ENCODE peak calls at places on chromosome 4, in ten cellular contexts. C, M, F, E, R, X, I, O, D and J are unnamed samples.

GRCh38 chr4:185716008-185716976 is 95.7 kb downstream of the SORBS2 start:
- DNase-seq in R (no peak), I (no peak), M (no peak), D (no peak), F (no peak), X (no peak), E (no peak), O (no peak), C (no peak), J (no peak)

GRCh38 chr4:185510803-185511202 is 24.5 kb downstream of the PDLIM3 start:
- DNase-seq in I (no peak), X (no peak), C (no peak), E (no peak), M (no peak), R (no peak), D (no peak), O (no peak), F (no peak), J (no peak)

GRCh38 chr4:3199661-3200422 is 49.1 kb upstream of the MSANTD1 start:
- DNase-seq in M (no peak), I (peak; percentile 80), D (no peak), O (no peak), C (no peak), X (no peak), F (peak; percentile 59), E (no peak), R (no peak), J (no peak)

GRCh38 chr4:138087181-138087714 is 154.9 kb downstream of the SLC7A11 start:
- DNase-seq in C (no peak), F (no peak), O (no peak), M (no peak), I (no peak), E (no peak), X (no peak), D (no peak), R (no peak), J (no peak)

GRCh38 chr4:140237616-140238352 is 83.8 kb upstream of the MAML3 start:
- DNase-seq in C (peak; percentile 70), D (peak; percentile 89), O (no peak), X (no peak), M (no peak), F (peak; percentile 87), R (no peak), E (no peak), I (peak; percentile 86), J (peak; percentile 58)

GRCh38 chr4:96073446-96073845 is 233.6 kb downstream of the PDHA2 start:
- DNase-seq in X (no peak), I (no peak), D (no peak), R (no peak), F (no peak), M (no peak), E (no peak), O (no peak), C (no peak), J (no peak)

GRCh38 chr4:10179957-10180602 is 63.5 kb upstream of the WDR1 start:
- DNase-seq in X (no peak), D (no peak), I (no peak), F (peak; percentile 70), M (no peak), R (no peak), C (peak; percentile 43), E (no peak), O (no peak), J (no peak)

GRCh38 chr4:141797966-141798365 is 161.6 kb downstream of the IL15 start:
- DNase-seq in F (no peak), M (no peak), X (no peak), R (no peak), I (no peak), E (no peak), D (no peak), C (peak; percentile 62), O (no peak), J (no peak)

GRCh38 chr4:88792268-88792781 is 94.7 kb upstream of the NAP1L5 start:
- DNase-seq in M (no peak), F (peak; percentile 67), I (no peak), R (no peak), E (no peak), D (no peak), O (no peak), C (peak; percentile 87), X (no peak), J (no peak)

GRCh38 chr4:2761035-2761923 is 5.1 kb upstream of the TNIP2 start:
- DNase-seq in I (peak; percentile 35), X (no peak), R (no peak), C (no peak), O (peak; percentile 26), F (no peak), D (peak; percentile 61), E (no peak), M (no peak), J (no peak)

GRCh38 chr4:16750216-16750615 is 148.2 kb downstream of the LDB2 start:
- DNase-seq in M (no peak), I (no peak), E (no peak), D (no peak), C (no peak), O (no peak), X (no peak), R (no peak), F (no peak), J (no peak)

GRCh38 chr4:119135721-119136121 is at the start of gene MYOZ2:
- DNase-seq in R (no peak), X (no peak), E (no peak), F (no peak), M (no peak), O (no peak), I (no peak), D (peak; percentile 61), C (peak; percentile 26), J (no peak)

GRCh38 chr4:56530269-56531148 is 24.9 kb downstream of the ARL9 start:
- DNase-seq in I (peak; percentile 89), F (no peak), X (peak; percentile 64), M (no peak), D (peak; percentile 72), C (peak; percentile 89), E (no peak), R (peak; percentile 84), O (peak; percentile 90), J (peak; percentile 66)

GRCh38 chr4:102610007-102610406 is 108.8 kb downstream of the NFKB1 start:
- DNase-seq in I (no peak), X (no peak), E (no peak), R (no peak), D (peak; percentile 18), M (no peak), O (no peak), C (peak; percentile 27), F (no peak), J (no peak)

GRCh38 chr4:77593993-77594392 is 11.6 kb upstream of the CXCL13 start:
- DNase-seq in D (no peak), F (no peak), M (no peak), X (no peak), I (no peak), E (no peak), O (no peak), R (no peak), C (no peak), J (no peak)

GRCh38 chr4:189092596-189092995 is 848.1 kb upstream of the FRG1 start:
- DNase-seq in F (no peak), X (no peak), C (peak; percentile 21), O (no peak), R (no peak), E (no peak), I (no peak), D (no peak), M (no peak), J (no peak)

GRCh38 chr4:146520894-146521542 is 722 bp downstream of the SLC10A7 start:
- DNase-seq in I (no peak), F (peak; percentile 27), M (no peak), R (peak; percentile 25), O (peak; percentile 35), D (peak; percentile 79), X (no peak), C (peak; percentile 56), E (no peak), J (no peak)

GRCh38 chr4:1632109-1633104 is 51.7 kb downstream of the FAM53A start:
- DNase-seq in I (no peak), R (no peak), E (no peak), O (no peak), M (no peak), X (no peak), C (no peak), F (no peak), D (no peak), J (no peak)

GRCh38 chr4:116020141-116020722 is 906.8 kb upstream of the NDST4 start:
- DNase-seq in F (no peak), I (no peak), E (no peak), C (no peak), X (no peak), R (no peak), O (no peak), M (no peak), D (no peak), J (no peak)

GRCh38 chr4:94621491-94622080 is 136.2 kb upstream of the BMPR1B start:
- DNase-seq in E (no peak), C (peak; percentile 66), F (no peak), R (no peak), I (no peak), M (no peak), O (peak; percentile 15), X (no peak), D (peak; percentile 64), J (no peak)

GRCh38 chr4:57442834-57443291 is 332.7 kb upstream of the IGFBP7 start:
- DNase-seq in I (no peak), X (no peak), R (no peak), E (peak; percentile 26), O (peak; percentile 5), M (no peak), D (peak; percentile 43), C (peak; percentile 55), F (no peak), J (no peak)

GRCh38 chr4:110231869-110232268 is 33.5 kb upstream of the ELOVL6 start:
- DNase-seq in C (no peak), O (no peak), R (no peak), E (no peak), M (no peak), X (no peak), D (no peak), I (no peak), F (no peak), J (no peak)

GRCh38 chr4:176735300-176735699 is 57.4 kb downstream of the VEGFC start:
- DNase-seq in X (no peak), O (no peak), M (no peak), C (peak; percentile 84), R (no peak), D (peak; percentile 58), I (no peak), E (no peak), F (no peak), J (no peak)

GRCh38 chr4:175435437-175435836 is 376.6 kb downstream of the GPM6A start:
- DNase-seq in M (no peak), R (no peak), E (no peak), I (no peak), X (no peak), D (no peak), O (no peak), F (no peak), C (no peak), J (no peak)

GRCh38 chr4:8204576-8205227 is 5.6 kb downstream of the SH3TC1 start:
- DNase-seq in I (no peak), X (no peak), O (no peak), M (no peak), F (no peak), D (no peak), R (no peak), C (no peak), E (no peak), J (no peak)

GRCh38 chr4:60189286-60189685 is 1010.8 kb upstream of the ADGRL3 start:
- DNase-seq in O (no peak), I (no peak), C (no peak), D (no peak), M (no peak), F (no peak), E (no peak), R (no peak), X (no peak), J (no peak)

GRCh38 chr4:140609548-140610425 is 41.0 kb upstream of the UCP1 start:
- DNase-seq in O (no peak), F (peak; percentile 15), I (no peak), M (no peak), E (peak; percentile 21), C (peak; percentile 63), X (no peak), D (peak; percentile 75), R (no peak), J (no peak)

GRCh38 chr4:83556836-83557235 is 20.9 kb downstream of the GPAT3 start:
- DNase-seq in F (no peak), D (no peak), X (no peak), R (no peak), I (no peak), M (no peak), E (no peak), C (no peak), O (no peak), J (no peak)